ENCODE peak calls at places on chromosomes 11 and 22, in four cellular contexts. One of them, this sample, is unnamed.

GRCh38 chr22:30649430-30650007 is 13.9 kb downstream of the SLC35E4 start:
- DNase-seq in GM12878: no peak
- DNase-seq in K562: peak
- DNase-seq in H1: no peak
- DNase-seq in this sample: peak

GRCh38 chr11:10293423-10294288 is at the start of gene SBF2:
- DNase-seq in GM12878: no peak
- DNase-seq in K562: peak
- DNase-seq in H1: no peak
- DNase-seq in this sample: no peak

GRCh38 chr22:31676700-31677099 is 14.7 kb upstream of the PISD start:
- DNase-seq in GM12878: peak
- DNase-seq in K562: no peak
- DNase-seq in H1: peak
- DNase-seq in this sample: peak

GRCh38 chr11:95821640-95822039 is 31.3 kb downstream of the CEP57 start:
- DNase-seq in GM12878: no peak
- DNase-seq in K562: no peak
- DNase-seq in H1: no peak
- DNase-seq in this sample: no peak

GRCh38 chr11:128565881-128566280 is 21.5 kb downstream of the ETS1 start:
- DNase-seq in GM12878: no peak
- DNase-seq in K562: no peak
- DNase-seq in H1: no peak
- DNase-seq in this sample: no peak

GRCh38 chr11:120431633-120432032 is 79.9 kb upstream of the GRIK4 start:
- DNase-seq in GM12878: no peak
- DNase-seq in K562: peak
- DNase-seq in H1: no peak
- DNase-seq in this sample: peak

GRCh38 chr11:112265659-112266409 is 5.2 kb upstream of the PLET1 start:
- DNase-seq in GM12878: no peak
- DNase-seq in K562: no peak
- DNase-seq in H1: no peak
- DNase-seq in this sample: no peak

GRCh38 chr11:112728288-112728687 is 232.9 kb upstream of the NCAM1 start:
- DNase-seq in GM12878: no peak
- DNase-seq in K562: no peak
- DNase-seq in H1: no peak
- DNase-seq in this sample: no peak

GRCh38 chr22:47172771-47173534 is 410.5 kb downstream of the TBC1D22A start:
- DNase-seq in GM12878: no peak
- DNase-seq in K562: no peak
- DNase-seq in H1: no peak
- DNase-seq in this sample: no peak

GRCh38 chr22:23207786-23208325 is 27.5 kb downstream of the BCR start:
- DNase-seq in GM12878: no peak
- DNase-seq in K562: peak
- DNase-seq in H1: no peak
- DNase-seq in this sample: no peak

GRCh38 chr11:36328956-36329673 is 33.0 kb downstream of the PRR5L start:
- DNase-seq in GM12878: no peak
- DNase-seq in K562: no peak
- DNase-seq in H1: no peak
- DNase-seq in this sample: no peak

GRCh38 chr11:10809373-10810199 is 860 bp upstream of the EIF4G2 start:
- DNase-seq in GM12878: no peak
- DNase-seq in K562: peak
- DNase-seq in H1: peak
- DNase-seq in this sample: peak

GRCh38 chr11:93984205-93984586 is 37.0 kb upstream of the HEPHL1 start:
- DNase-seq in GM12878: no peak
- DNase-seq in K562: no peak
- DNase-seq in H1: no peak
- DNase-seq in this sample: no peak

GRCh38 chr11:44143987-44144909 is 48.8 kb downstream of the EXT2 start:
- DNase-seq in GM12878: no peak
- DNase-seq in K562: no peak
- DNase-seq in H1: no peak
- DNase-seq in this sample: peak

GRCh38 chr22:39251762-39252460 is 7.1 kb upstream of the PDGFB start:
- DNase-seq in GM12878: no peak
- DNase-seq in K562: no peak
- DNase-seq in H1: no peak
- DNase-seq in this sample: no peak

GRCh38 chr11:117833401-117833891 is 8.9 kb upstream of the FXYD2 start:
- DNase-seq in GM12878: no peak
- DNase-seq in K562: no peak
- DNase-seq in H1: no peak
- DNase-seq in this sample: no peak

GRCh38 chr11:108754901-108755625 is 90.2 kb downstream of the DDX10 start:
- DNase-seq in GM12878: no peak
- DNase-seq in K562: no peak
- DNase-seq in H1: no peak
- DNase-seq in this sample: no peak

DNA sequence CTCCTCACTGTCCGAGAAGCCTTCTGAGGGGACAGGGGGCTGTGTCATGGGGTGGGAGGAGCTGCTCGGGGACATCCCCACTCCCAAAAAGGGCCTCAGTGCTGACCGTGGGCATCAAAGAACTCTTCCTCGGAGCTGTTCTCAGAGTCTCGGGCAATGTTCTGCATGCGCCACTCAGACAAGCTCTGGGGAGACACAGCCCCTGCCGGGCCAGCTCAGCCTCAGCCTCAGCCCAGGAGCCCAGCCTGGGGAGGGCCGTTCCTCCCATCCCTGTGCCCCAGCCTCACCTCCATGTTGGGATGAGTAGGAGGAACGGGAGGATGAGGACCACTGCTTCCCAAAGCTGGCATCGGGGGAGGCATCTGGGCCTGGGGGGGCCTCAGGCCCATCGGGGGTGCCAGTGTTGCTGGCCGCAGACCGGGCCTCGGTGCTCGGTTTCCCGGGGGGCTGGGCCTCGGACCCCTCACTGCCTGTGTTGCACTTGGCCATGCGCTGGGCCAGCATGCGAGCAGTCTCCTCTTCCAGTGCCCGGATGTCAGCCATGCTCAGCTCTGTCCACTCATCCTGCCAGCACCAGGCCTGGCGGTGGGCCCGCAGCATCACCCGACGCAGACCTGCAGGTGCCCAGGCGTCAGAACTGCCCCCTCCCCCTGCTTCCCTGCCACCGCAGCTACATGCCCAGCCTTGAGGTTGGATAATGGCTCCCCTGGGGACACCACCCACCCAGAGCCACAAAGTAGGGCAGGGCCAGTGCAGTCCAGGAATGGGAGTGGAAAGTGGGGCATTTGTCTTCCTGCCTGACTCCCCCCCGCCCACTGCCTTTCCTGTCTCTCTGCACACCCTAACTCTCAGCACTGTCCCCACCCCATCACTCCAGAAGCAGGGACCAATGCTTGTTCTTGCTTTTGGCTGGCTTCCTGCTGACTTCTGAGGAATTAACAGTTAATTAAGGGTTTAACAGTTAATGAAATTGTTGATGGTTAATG is 5.1 kb downstream of the PITPNM1 start:
- DNase-seq in GM12878: no peak
- DNase-seq in K562: no peak
- DNase-seq in H1: no peak
- DNase-seq in this sample: no peak
- TF ChIP-seq EGR1 in GM12878: no peak
- TF ChIP-seq EGR1 in K562: no peak
- TF ChIP-seq EGR1 in H1: no peak
- TF ChIP-seq EGR1 in this sample: no peak

GRCh38 chr11:7098235-7098832 is 9.5 kb downstream of the RBMXL2 start:
- DNase-seq in GM12878: peak
- DNase-seq in K562: peak
- DNase-seq in H1: no peak
- DNase-seq in this sample: peak
- TF ChIP-seq EGR1 in GM12878: no peak
- TF ChIP-seq EGR1 in K562: no peak
- TF ChIP-seq EGR1 in H1: no peak
- TF ChIP-seq EGR1 in this sample: no peak

GRCh38 chr11:67332081-67332691 is 21.2 kb downstream of the POLD4 start:
- DNase-seq in GM12878: no peak
- DNase-seq in K562: no peak
- DNase-seq in H1: no peak
- DNase-seq in this sample: no peak
- TF ChIP-seq EGR1 in GM12878: no peak
- TF ChIP-seq EGR1 in K562: no peak
- TF ChIP-seq EGR1 in H1: no peak
- TF ChIP-seq EGR1 in this sample: no peak

DNA sequence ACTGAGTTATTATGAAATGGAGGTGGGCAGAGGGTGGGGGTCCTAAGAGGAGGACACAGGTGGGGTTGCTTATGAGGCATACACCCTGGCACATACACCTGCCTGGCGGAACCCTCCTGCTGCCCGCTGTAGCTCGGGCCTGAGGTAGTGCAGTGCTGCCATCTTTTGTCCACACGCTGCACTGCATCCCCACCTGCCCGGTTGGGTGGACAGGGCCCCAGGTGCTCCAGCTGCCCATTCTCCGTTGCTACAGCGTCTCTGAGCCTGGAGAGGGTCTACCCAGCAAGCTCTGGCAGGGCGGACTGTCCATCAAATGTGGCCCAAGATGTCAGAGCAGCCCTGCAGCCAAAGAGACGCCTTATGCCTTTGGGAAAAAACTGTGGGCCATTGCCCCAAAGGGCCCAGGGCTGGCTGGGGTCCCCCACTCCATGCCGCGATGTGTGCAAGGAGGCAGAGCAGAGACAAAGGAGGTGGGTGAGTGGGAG is 131.2 kb downstream of the BUD13 start:
- DNase-seq in GM12878: no peak
- DNase-seq in K562: peak
- DNase-seq in H1: peak
- DNase-seq in this sample: peak
- TF ChIP-seq EGR1 in GM12878: no peak
- TF ChIP-seq EGR1 in K562: no peak
- TF ChIP-seq EGR1 in H1: no peak
- TF ChIP-seq EGR1 in this sample: no peak

DNA sequence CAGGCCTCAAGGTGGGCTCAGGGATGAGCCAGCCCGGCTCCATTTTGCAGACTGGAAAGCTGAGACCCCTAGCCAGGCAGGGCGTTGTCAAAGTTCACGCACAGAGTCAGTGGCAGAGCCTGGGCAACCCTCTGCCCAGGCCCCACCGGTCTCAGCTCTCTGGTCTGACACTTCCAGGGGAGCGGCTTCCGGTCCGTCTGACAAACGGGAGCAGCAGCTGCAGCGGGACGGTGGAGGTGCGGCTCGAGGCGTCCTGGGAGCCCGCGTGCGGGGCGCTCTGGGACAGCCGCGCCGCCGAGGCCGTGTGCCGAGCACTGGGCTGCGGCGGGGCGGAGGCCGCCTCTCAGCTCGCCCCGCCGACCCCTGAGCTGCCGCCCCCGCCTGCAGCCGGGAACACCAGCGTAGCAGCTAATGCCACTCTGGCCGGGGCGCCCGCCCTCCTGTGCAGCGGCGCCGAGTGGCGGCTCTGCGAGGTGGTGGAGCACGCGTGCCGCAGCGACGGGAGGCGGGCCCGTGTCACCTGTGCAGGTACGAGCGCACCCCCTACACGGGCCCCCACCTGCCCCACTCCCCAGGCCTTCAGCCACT is 36.0 kb downstream of the CD6 start:
- DNase-seq in GM12878: no peak
- DNase-seq in K562: no peak
- DNase-seq in H1: no peak
- DNase-seq in this sample: no peak
- TF ChIP-seq EGR1 in GM12878: peak
- TF ChIP-seq EGR1 in K562: no peak
- TF ChIP-seq EGR1 in H1: no peak
- TF ChIP-seq EGR1 in this sample: no peak

GRCh38 chr11:46456269-46456668 is 64.7 kb upstream of the CHRM4 start:
- DNase-seq in GM12878: no peak
- DNase-seq in K562: no peak
- DNase-seq in H1: no peak
- DNase-seq in this sample: no peak
- TF ChIP-seq EGR1 in GM12878: no peak
- TF ChIP-seq EGR1 in K562: no peak
- TF ChIP-seq EGR1 in H1: no peak
- TF ChIP-seq EGR1 in this sample: no peak

DNA sequence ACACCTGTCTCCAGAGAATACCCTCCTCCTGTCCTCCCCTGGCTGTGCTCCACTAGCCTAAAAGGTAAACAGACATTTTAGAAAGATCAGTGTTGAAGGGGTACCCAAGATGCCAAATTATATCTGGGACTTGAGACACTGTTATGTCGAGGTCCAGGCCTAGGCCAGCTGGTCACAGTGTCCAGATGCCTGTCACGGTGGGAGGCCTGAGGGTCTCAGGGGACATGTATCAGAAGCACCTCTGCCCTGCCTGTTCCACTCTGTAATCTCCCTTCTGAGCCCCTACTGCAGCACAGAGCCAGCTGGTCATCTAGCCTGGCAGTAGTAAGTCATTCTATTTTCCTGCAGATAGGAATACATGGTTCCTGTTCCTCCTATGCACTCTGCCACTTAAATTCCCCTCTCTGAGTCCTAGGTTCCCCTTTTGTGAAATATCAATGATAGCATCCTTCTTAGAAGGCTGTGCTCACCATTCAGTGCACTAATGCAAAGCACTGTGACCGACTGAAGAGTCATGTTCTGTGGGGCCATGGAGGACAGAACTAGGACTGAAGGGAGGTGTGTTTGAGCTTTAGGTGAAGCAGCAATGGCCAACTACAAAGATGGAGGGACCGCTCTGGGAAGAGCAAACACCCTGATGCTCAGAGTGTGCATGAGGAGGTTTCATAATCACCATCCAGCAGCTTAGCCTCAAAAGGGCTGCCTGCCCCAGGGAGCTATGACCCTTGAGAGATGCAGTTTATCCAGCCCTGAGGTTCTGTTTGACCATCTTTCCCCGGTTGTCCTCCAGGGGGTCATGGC is 44.8 kb upstream of the TUB start:
- DNase-seq in GM12878: no peak
- DNase-seq in K562: no peak
- DNase-seq in H1: no peak
- DNase-seq in this sample: no peak
- TF ChIP-seq EGR1 in GM12878: no peak
- TF ChIP-seq EGR1 in K562: no peak
- TF ChIP-seq EGR1 in H1: no peak
- TF ChIP-seq EGR1 in this sample: no peak

GRCh38 chr11:35293034-35293433 is 126.3 kb downstream of the SLC1A2 start:
- DNase-seq in GM12878: no peak
- DNase-seq in K562: no peak
- DNase-seq in H1: no peak
- DNase-seq in this sample: no peak

GRCh38 chr11:35290876-35291275 is 128.5 kb downstream of the SLC1A2 start:
- DNase-seq in GM12878: no peak
- DNase-seq in K562: no peak
- DNase-seq in H1: no peak
- DNase-seq in this sample: no peak

GRCh38 chr11:35293699-35294098 is 125.7 kb downstream of the SLC1A2 start:
- DNase-seq in GM12878: no peak
- DNase-seq in K562: no peak
- DNase-seq in H1: no peak
- DNase-seq in this sample: no peak

GRCh38 chr11:35289821-35290220 is 129.5 kb downstream of the SLC1A2 start:
- DNase-seq in GM12878: no peak
- DNase-seq in K562: no peak
- DNase-seq in H1: no peak
- DNase-seq in this sample: no peak

GRCh38 chr11:35292290-35292689 is 127.1 kb downstream of the SLC1A2 start:
- DNase-seq in GM12878: no peak
- DNase-seq in K562: no peak
- DNase-seq in H1: no peak
- DNase-seq in this sample: no peak
- TF ChIP-seq EGR1 in GM12878: no peak
- TF ChIP-seq EGR1 in K562: no peak
- TF ChIP-seq EGR1 in H1: no peak
- TF ChIP-seq EGR1 in this sample: no peak